ENCODE peak calls at places on chromosome 9, in four cellular contexts. V, C, R and D are unnamed samples.

GRCh38 chr9:135736265-135736978 is 34.4 kb downstream of the KCNT1 start:
- DNase-seq in C (no peak), V (no peak), R (no peak), D (no peak)

GRCh38 chr9:35500130-35500748 is 10.3 kb downstream of the RUSC2 start:
- DNase-seq in C (no peak), R (no peak), V (no peak), D (no peak)

GRCh38 chr9:130974697-130975096 is 34.3 kb upstream of the LAMC3 start:
- DNase-seq in C (no peak), R (no peak), V (no peak), D (no peak)

GRCh38 chr9:27527702-27528277 is 1.8 kb downstream of the MOB3B start:
- DNase-seq in V (no peak), R (no peak), C (no peak), D (peak; percentile 3)

GRCh38 chr9:27194401-27195091 is 85.5 kb downstream of the TEK start:
- DNase-seq in C (no peak), V (no peak), R (peak; percentile 3), D (no peak)

GRCh38 chr9:127708952-127709587 is 2.3 kb downstream of the CFAP157 start:
- DNase-seq in R (no peak), C (no peak), V (no peak), D (no peak)

GRCh38 chr9:15426019-15426418 is 3.3 kb downstream of the SNAPC3 start:
- DNase-seq in R (peak; percentile 40), C (no peak), V (no peak), D (no peak)

GRCh38 chr9:109496126-109496707 is 1.9 kb downstream of the PTPN3 start:
- DNase-seq in V (no peak), C (no peak), R (no peak), D (no peak)

GRCh38 chr9:124040186-124040920 is 28.8 kb downstream of the LHX2 start:
- DNase-seq in C (no peak), R (no peak), V (no peak), D (no peak)

GRCh38 chr9:17810728-17811634 is 232.1 kb downstream of the SH3GL2 start:
- DNase-seq in R (peak; percentile 42), C (peak; percentile 47), V (no peak), D (peak; percentile 17)

GRCh38 chr9:114348261-114348905 is 18.7 kb downstream of the ORM2 start:
- DNase-seq in V (no peak), C (no peak), R (peak; percentile 34), D (no peak)

GRCh38 chr9:121660367-121660766 is 8.9 kb downstream of the DAB2IP start:
- DNase-seq in C (no peak), V (no peak), R (no peak), D (no peak)

GRCh38 chr9:37390759-37391158 is 31.7 kb upstream of the GRHPR start:
- DNase-seq in C (peak; percentile 14), R (peak; percentile 75), V (no peak), D (peak; percentile 73)

GRCh38 chr9:27497883-27498553 is 26.1 kb upstream of the IFNK start:
- DNase-seq in V (no peak), R (no peak), C (no peak), D (no peak)

GRCh38 chr9:137588311-137588710 is 2.0 kb downstream of the ZMYND19 start:
- DNase-seq in V (no peak), C (no peak), R (no peak), D (no peak)

GRCh38 chr9:75482566-75482965 is 394.3 kb downstream of the OSTF1 start:
- DNase-seq in R (no peak), V (no peak), C (no peak), D (no peak)

GRCh38 chr9:93656426-93657222 is 80.2 kb downstream of the PHF2 start:
- DNase-seq in C (no peak), V (no peak), R (no peak), D (no peak)

GRCh38 chr9:13140843-13141592 is 138.5 kb downstream of the MPDZ start:
- DNase-seq in C (peak; percentile 19), R (no peak), V (no peak), D (no peak)

GRCh38 chr9:71685988-71686387 is 82.3 kb downstream of the CEMIP2 start:
- DNase-seq in R (no peak), V (no peak), C (no peak), D (no peak)

GRCh38 chr9:35035851-35036701 is 36.3 kb downstream of the VCP start:
- DNase-seq in R (peak; percentile 35), V (peak; percentile 13), C (no peak), D (peak; percentile 46)

GRCh38 chr9:108363321-108363720 is 492.5 kb downstream of the ACTL7B start:
- DNase-seq in R (no peak), V (no peak), C (no peak), D (no peak)

GRCh38 chr9:77793909-77794308 is 145.8 kb upstream of the GNA14 start:
- DNase-seq in V (no peak), C (peak; percentile 84), R (no peak), D (no peak)

GRCh38 chr9:71145179-71145578 is 23.8 kb upstream of the TRPM3 start:
- DNase-seq in V (no peak), C (no peak), R (no peak), D (no peak)

GRCh38 chr9:16180091-16180490 is 627.2 kb downstream of the CCDC171 start:
- DNase-seq in C (no peak), R (no peak), V (no peak), D (no peak)

GRCh38 chr9:89635007-89635742 is 30.4 kb downstream of the GADD45G start:
- DNase-seq in C (no peak), R (no peak), V (no peak), D (no peak)

GRCh38 chr9:129336130-129336528 is 158.1 kb upstream of the IER5L start:
- DNase-seq in C (no peak), V (no peak), R (no peak), D (no peak)

GRCh38 chr9:30519756-30520155 is 1864.7 kb upstream of the ACO1 start:
- DNase-seq in R (no peak), C (no peak), V (no peak), D (no peak)

GRCh38 chr9:124480621-124480981 is 26.6 kb downstream of the NR5A1 start:
- DNase-seq in V (no peak), C (peak; percentile 31), R (peak; percentile 85), D (peak; percentile 75)

GRCh38 chr9:4297795-4298254 is 2.0 kb downstream of the GLIS3 start:
- DNase-seq in R (peak; percentile 67), V (peak; percentile 23), C (peak; percentile 56), D (peak; percentile 33)

GRCh38 chr9:136198605-136199083 is 6.3 kb downstream of the LHX3 start:
- DNase-seq in R (no peak), V (no peak), C (no peak), D (no peak)

GRCh38 chr9:130237071-130237470 is 28.5 kb upstream of the HMCN2 start:
- DNase-seq in R (no peak), C (no peak), V (no peak), D (no peak)

GRCh38 chr9:130746434-130747212 is 53.0 kb downstream of the EXOSC2 start:
- DNase-seq in R (no peak), V (no peak), C (no peak), D (no peak)

GRCh38 chr9:134875376-134875775 is 5.2 kb upstream of the FCN2 start:
- DNase-seq in C (no peak), V (no peak), R (no peak), D (no peak)

GRCh38 chr9:121852646-121853616 is 201.5 kb downstream of the DAB2IP start:
- DNase-seq in C (no peak), R (no peak), V (no peak), D (no peak)

GRCh38 chr9:99606955-99607354 is 214.7 kb upstream of the NR4A3 start:
- DNase-seq in R (no peak), C (no peak), V (no peak), D (no peak)

GRCh38 chr9:77063645-77064285 is 44.3 kb downstream of the FOXB2 start:
- DNase-seq in V (no peak), C (peak; percentile 16), R (no peak), D (no peak)

GRCh38 chr9:95102572-95102971 is 214.9 kb downstream of the FANCC start:
- DNase-seq in V (no peak), C (no peak), R (no peak), D (no peak)

GRCh38 chr9:108545446-108545845 is 310.3 kb downstream of the ACTL7B start:
- DNase-seq in R (no peak), C (no peak), V (no peak), D (no peak)